ENCODE peak calls at places on chromosomes 11 and 22, in four cellular contexts. K is LoVo; U is upper lobe of right lung; E is stimulated activated CD4-positive, alpha-beta T cell treated with anti-CD3 and anti-CD28 coated beads, Interleukin-1b, Interleukin-23, amount 100 ng/mL, for 48 hours. A is an unnamed sample.

GRCh38 chr11:102197759-102198158 is 87.5 kb downstream of the YAP1 start:
- DNase-seq in U (no peak), K (no peak), E (no peak), A (no peak)

GRCh38 chr22:45319319-45319675 is 9.6 kb downstream of the FAM118A start:
- DNase-seq in E (no peak), K (no peak), U (no peak), A (no peak)

GRCh38 chr11:115168229-115168671 is 336.0 kb downstream of the CADM1 start:
- DNase-seq in E (no peak), U (no peak), K (no peak), A (no peak)

GRCh38 chr22:24758164-24758799 is 16.2 kb downstream of the PIWIL3 start:
- DNase-seq in U (no peak), K (peak), E (peak), A (no peak)

GRCh38 chr11:96323643-96323985 is 19.4 kb downstream of the MAML2 start:
- DNase-seq in K (no peak), U (no peak), E (no peak), A (no peak)

GRCh38 chr11:34536056-34536455 is 22.5 kb upstream of the ELF5 start:
- DNase-seq in U (no peak), E (no peak), K (no peak), A (no peak)

GRCh38 chr11:14380947-14381555 is 22.1 kb upstream of the RRAS2 start:
- DNase-seq in K (peak), U (peak), E (peak), A (peak)

GRCh38 chr11:110303414-110303826 is 7.0 kb upstream of the RDX start:
- DNase-seq in K (no peak), E (no peak), U (no peak), A (no peak)

GRCh38 chr11:68525930-68526329 is 65.4 kb downstream of the PPP6R3 start:
- DNase-seq in E (no peak), U (no peak), K (peak), A (no peak)

GRCh38 chr11:118223992-118224391 is 819 bp downstream of the JAML start:
- DNase-seq in K (no peak), E (no peak), U (no peak), A (no peak)

GRCh38 chr22:36714110-36714509 is 10.6 kb upstream of the CACNG2 start:
- DNase-seq in E (no peak), U (no peak), K (no peak), A (no peak)

GRCh38 chr11:92154611-92155010 is 70.0 kb upstream of the FAT3 start:
- DNase-seq in U (no peak), E (no peak), K (no peak), A (no peak)

GRCh38 chr11:110491577-110492352 is 62.0 kb downstream of the FDX1 start:
- DNase-seq in K (no peak), U (no peak), E (no peak), A (no peak)

GRCh38 chr11:19740586-19740985 is 27.9 kb downstream of the NAV2 start:
- DNase-seq in K (no peak), U (no peak), E (no peak), A (no peak)

GRCh38 chr11:2077061-2077802 is 62.0 kb downstream of the IGF2 start:
- DNase-seq in K (peak), U (no peak), E (peak), A (no peak)

GRCh38 chr11:19352736-19353110 is 112.0 kb upstream of the E2F8 start:
- DNase-seq in E (no peak), K (no peak), U (no peak), A (no peak)

GRCh38 chr11:43779306-43779705 is 98.8 kb downstream of the HSD17B12 start:
- DNase-seq in U (no peak), K (no peak), E (no peak), A (no peak)

GRCh38 chr11:19607656-19608360 is 104.8 kb upstream of the NAV2 start:
- DNase-seq in E (no peak), K (no peak), U (no peak), A (no peak)

GRCh38 chr11:60842688-60843605 is 1.0 kb downstream of the CCDC86 start:
- DNase-seq in E (no peak), K (no peak), U (no peak), A (no peak)

GRCh38 chr11:65384301-65384889 is 1.9 kb upstream of the SLC25A45 start:
- DNase-seq in U (no peak), E (no peak), K (no peak), A (no peak)

GRCh38 chr11:12287009-12287373 is 90.4 kb upstream of the PARVA start:
- DNase-seq in U (no peak), K (peak), E (no peak), A (no peak)

GRCh38 chr22:44885806-44886360 is 123.9 kb downstream of the PHF21B start:
- DNase-seq in U (peak), K (no peak), E (no peak), A (no peak)

GRCh38 chr11:122756417-122756816 is 81.9 kb upstream of the CRTAM start:
- DNase-seq in E (no peak), K (no peak), U (peak), A (peak)

A was measured in lower lobe of right lung.